ENCODE peak calls at places on chromosomes 6 and 20, in six cellular contexts. U is AG09309, D is ovary, C is LNCaP clone FGC, O is HCT116, L is nephron progenitor cell. H is an unnamed sample.

GRCh38 chr6:38420207-38420606 is 219.5 kb downstream of the BTBD9 start:
- DNase-seq in U (peak), D (no peak), C (no peak), O (no peak), L (no peak), H (no peak)

GRCh38 chr6:44701637-44702101 is 314.2 kb downstream of the CDC5L start:
- DNase-seq in U (peak), D (no peak), C (no peak), O (no peak), L (no peak), H (no peak)

GRCh38 chr20:57473246-57474042 is 51.5 kb downstream of the CTCFL start:
- DNase-seq in U (no peak), D (peak), C (no peak), O (no peak), L (no peak), H (no peak)

GRCh38 chr6:94956910-94957309 is 620.4 kb upstream of the MANEA start:
- DNase-seq in U (no peak), D (no peak), C (no peak), O (no peak), L (no peak), H (no peak)

GRCh38 chr6:91317247-91317646 is 730.4 kb upstream of the MAP3K7 start:
- DNase-seq in U (no peak), D (no peak), C (no peak), O (no peak), L (no peak), H (no peak)

GRCh38 chr6:145813285-145814034 is 1.1 kb downstream of the FBXO30 start:
- DNase-seq in U (peak), D (no peak), C (no peak), O (no peak), L (no peak), H (no peak)

GRCh38 chr6:157383471-157383870 is 2.5 kb downstream of the ZDHHC14 start:
- DNase-seq in U (no peak), D (no peak), C (no peak), O (no peak), L (no peak), H (no peak)

GRCh38 chr20:4303136-4303535 is 287.8 kb upstream of the RNF24 start:
- DNase-seq in U (no peak), D (no peak), C (no peak), O (no peak), L (no peak), H (no peak)

GRCh38 chr20:22723659-22724058 is 139.3 kb upstream of the FOXA2 start:
- DNase-seq in U (peak), D (no peak), C (no peak), O (no peak), L (no peak), H (no peak)

GRCh38 chr6:46412662-46413061 is 78.6 kb downstream of the RCAN2 start:
- DNase-seq in U (no peak), D (no peak), C (no peak), O (no peak), L (no peak), H (no peak)

GRCh38 chr6:46410330-46410953 is 80.8 kb downstream of the RCAN2 start:
- DNase-seq in U (peak), D (no peak), C (peak), O (peak), L (no peak), H (peak)

GRCh38 chr6:46411798-46412197 is 79.5 kb downstream of the RCAN2 start:
- DNase-seq in U (no peak), D (no peak), C (no peak), O (no peak), L (no peak), H (no peak)

GRCh38 chr6:46407785-46408530 is 83.3 kb downstream of the RCAN2 start:
- DNase-seq in U (no peak), D (no peak), C (no peak), O (no peak), L (no peak), H (no peak)

DNA sequence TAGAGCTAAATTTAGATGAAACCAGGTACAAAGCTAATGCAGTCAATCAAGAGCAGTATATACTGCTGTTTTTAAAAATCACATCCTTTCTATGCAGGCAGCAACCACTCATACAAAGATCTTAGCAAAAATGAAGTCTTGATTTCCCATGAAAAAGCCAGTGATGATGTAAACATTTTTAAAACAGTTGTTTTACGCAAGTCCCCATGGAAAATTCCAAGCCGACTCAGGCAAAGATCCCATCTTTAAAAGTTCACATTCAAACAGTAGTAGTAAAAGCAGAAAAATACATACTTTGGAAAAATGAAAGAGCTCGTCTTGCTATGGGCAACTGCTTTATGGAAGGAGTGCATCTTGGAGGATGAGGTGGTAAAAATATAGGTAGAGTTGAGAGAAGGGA is 84.0 kb downstream of the RCAN2 start:
- DNase-seq in U (no peak), D (no peak), C (no peak), O (no peak), L (no peak), H (no peak)
- TF ChIP-seq CTCF in U (no peak), D (no peak), C (no peak), O (no peak), L (no peak), H (no peak)

DNA sequence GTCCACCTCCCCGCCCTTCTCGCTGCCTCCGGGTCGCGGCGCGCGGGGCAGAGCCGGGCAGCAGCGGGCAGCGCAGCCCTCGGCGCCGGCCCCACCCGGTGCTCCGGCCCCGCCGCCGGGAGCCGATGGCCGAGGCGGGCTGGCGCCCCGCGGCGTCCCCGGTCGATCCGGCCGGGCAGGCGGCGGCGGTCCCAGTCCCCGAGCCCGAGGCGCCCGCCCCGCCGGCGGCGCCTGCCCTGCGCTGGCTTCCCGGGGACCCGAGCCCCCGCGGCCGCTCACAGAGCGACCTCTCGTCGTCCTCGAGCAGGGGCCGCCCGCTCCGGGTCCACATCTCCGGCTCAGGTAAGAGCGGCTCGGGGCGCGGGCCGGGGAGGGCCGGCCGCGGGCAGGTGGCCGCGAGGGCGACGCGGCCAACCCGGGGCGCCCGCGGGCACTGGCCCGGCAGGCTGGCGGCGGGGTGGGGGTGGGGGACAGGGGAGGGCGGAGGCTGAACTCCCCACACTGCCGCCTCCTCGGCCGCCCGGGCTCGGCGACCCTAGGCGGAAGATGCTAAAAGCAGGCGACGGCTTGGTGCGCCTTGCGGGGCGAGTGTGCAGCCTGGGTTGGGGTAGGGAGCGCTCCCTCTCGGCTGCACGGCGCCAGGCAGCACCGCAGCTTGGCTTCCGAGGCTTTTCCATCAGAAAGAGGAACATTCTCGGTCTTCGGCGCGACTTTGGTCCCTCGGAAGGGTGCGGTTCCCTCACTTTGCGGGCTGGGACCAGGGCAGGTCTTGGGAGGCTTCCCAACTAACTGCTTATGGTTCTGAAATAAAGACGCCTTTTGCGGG is 25.6 kb upstream of the FUCA2 start:
- DNase-seq in U (no peak), D (peak), C (peak), O (peak), L (peak), H (peak)
- TF ChIP-seq CTCF in U (peak), D (no peak), C (peak), O (no peak), L (peak), H (no peak)

GRCh38 chr6:139763468-139764214 is 389.2 kb upstream of the CITED2 start:
- DNase-seq in U (peak), D (no peak), C (no peak), O (no peak), L (no peak), H (no peak)
- TF ChIP-seq CTCF in U (no peak), D (no peak), C (no peak), O (no peak), L (no peak), H (no peak)

GRCh38 chr6:123965894-123966293 is 162.2 kb downstream of the NKAIN2 start:
- DNase-seq in U (no peak), D (no peak), C (no peak), O (no peak), L (peak), H (peak)
- TF ChIP-seq CTCF in U (no peak), D (no peak), C (peak), O (peak), L (no peak), H (no peak)

GRCh38 chr6:127637830-127638229 is 60.9 kb downstream of the C6orf58 start:
- DNase-seq in U (peak), D (no peak), C (no peak), O (no peak), L (no peak), H (no peak)

DNA sequence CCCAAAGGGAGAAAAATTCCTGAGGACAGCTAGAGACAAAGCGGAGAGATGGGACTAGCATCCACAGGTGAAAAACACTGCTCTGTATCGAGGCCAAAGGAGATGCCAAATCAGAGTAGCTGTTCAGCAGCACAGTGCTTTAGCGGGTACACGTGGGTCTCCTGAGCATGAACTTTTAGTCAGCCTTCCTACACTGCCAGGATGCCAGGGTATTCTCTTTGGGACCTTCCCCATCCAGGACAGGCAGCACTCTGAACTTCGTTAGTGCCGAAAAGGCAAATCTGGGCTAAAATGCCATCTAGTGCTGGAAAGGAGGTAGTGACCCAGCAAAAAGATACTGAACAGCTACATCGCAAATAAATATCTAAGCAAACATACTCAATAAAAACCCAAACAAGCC is 64.9 kb downstream of the C6orf58 start:
- DNase-seq in U (peak), D (no peak), C (no peak), O (peak), L (peak), H (peak)
- TF ChIP-seq CTCF in U (peak), D (no peak), C (peak), O (peak), L (peak), H (peak)

DNA sequence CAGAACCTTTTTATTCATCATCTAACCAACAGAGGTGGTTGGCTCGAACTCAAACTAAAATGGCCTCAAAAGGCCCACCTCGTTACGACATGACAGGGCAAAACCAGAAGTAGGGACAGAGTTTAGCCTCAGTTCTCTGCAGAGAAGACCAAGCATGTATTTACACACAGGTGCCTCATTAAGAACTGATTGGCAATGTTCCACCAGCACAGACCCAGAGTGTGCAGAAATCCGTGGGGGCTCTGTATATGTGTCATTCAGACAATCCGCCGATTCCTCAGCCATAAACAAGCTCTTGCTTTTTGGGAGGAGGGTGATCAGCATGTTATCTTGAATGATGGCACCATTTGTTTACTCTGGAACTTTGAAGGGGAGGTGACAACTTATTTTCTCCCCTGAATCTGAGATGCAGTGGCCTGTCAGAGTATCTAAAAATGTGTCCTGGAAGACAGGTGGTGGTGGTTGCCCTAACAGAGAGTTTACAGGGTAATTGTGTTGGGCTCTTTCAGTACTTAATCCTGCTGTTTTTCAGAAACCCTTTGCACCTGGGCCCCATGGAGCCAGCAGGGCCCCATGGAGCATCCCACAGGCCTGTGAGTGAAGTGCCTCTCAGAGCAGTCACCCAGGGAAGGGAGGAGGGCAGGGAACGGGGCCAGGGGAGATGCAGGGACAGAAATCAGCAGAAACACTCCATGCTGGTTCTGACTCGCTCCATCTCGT is 29.1 kb upstream of the C20orf203 start:
- DNase-seq in U (no peak), D (no peak), C (no peak), O (no peak), L (no peak), H (no peak)
- TF ChIP-seq CTCF in U (no peak), D (no peak), C (no peak), O (no peak), L (no peak), H (no peak)

GRCh38 chr6:53483423-53484353 is 61.2 kb downstream of the GCLC start:
- DNase-seq in U (no peak), D (no peak), C (no peak), O (no peak), L (no peak), H (no peak)
- TF ChIP-seq CTCF in U (no peak), D (no peak), C (no peak), O (no peak), L (no peak), H (no peak)

DNA sequence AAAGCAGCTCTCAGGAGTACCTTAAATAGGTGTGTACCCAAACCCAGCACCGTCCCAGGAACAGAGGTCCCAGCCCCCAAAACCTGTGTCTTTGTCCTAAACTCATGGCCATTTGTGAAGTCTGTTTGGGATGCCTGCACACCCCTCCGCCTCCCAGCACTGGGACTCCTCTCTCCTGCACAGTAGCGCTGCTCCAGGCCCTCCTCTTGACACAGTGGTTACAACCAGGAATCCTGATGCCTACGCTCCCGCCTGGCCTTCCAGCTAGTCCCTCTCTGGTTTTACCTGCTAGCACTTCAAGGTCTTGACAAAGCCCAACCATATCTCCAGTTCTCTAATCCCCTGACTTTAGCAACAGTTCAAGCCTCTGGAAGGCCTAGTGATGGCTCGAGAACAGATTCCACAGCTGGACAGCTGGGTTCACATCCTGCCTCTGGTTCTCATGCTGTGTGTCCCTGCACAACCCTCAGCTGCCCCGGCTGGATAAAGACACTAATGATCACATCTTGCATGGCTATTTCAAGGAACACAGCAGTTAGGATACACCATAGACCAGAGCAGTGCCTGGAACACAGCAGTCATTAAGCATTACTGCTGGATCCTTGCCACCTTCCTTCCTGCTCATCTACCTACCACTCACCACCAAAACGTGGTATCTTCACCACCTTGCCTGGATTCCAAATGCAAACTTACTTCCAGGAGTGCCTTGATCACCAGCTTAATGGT is 5.6 kb downstream of the PSMA7 start:
- DNase-seq in U (no peak), D (no peak), C (no peak), O (no peak), L (no peak), H (no peak)
- TF ChIP-seq CTCF in U (no peak), D (no peak), C (no peak), O (no peak), L (no peak), H (no peak)

H was measured in Calu3.